ENCODE peak calls at places on chromosomes 12 and 14, in seven cellular contexts. H, G, I, W, O, C and A are unnamed samples.

GRCh38 chr12:14999421-15000047 is 26.7 kb downstream of the PDE6H start:
- DNase-seq in O (no peak), H (peak), C (no peak), G (peak), I (no peak), W (no peak), A (no peak)

GRCh38 chr14:89041245-89041585 is 216.8 kb downstream of the TTC8 start:
- DNase-seq in G (no peak), C (peak), O (no peak), W (no peak), H (no peak), I (no peak), A (peak)

GRCh38 chr14:61561144-61561543 is 134.2 kb upstream of the HIF1A start:
- DNase-seq in C (no peak), H (peak), W (peak), G (peak), I (no peak), O (peak), A (no peak)

GRCh38 chr14:81172881-81173280 is 47.9 kb downstream of the GTF2A1 start:
- DNase-seq in H (peak), C (no peak), W (no peak), O (peak), I (no peak), G (peak), A (no peak)

GRCh38 chr14:72948481-72949138 is 22.3 kb downstream of the DCAF4 start:
- DNase-seq in G (peak), H (peak), W (peak), I (peak), O (peak), C (no peak), A (peak)

GRCh38 chr14:101236496-101237240 is 324.6 kb upstream of the DIO3 start:
- DNase-seq in H (no peak), O (no peak), W (no peak), C (no peak), I (no peak), G (no peak), A (no peak)

GRCh38 chr14:68694516-68695235 is 98.2 kb downstream of the ZFP36L1 start:
- DNase-seq in O (peak), W (no peak), I (no peak), H (peak), C (no peak), G (peak), A (no peak)

GRCh38 chr14:35197015-35197414 is 74.7 kb downstream of the PRORP start:
- DNase-seq in W (peak), C (peak), O (peak), I (no peak), H (peak), G (peak), A (no peak)

GRCh38 chr12:5459051-5459782 is 27.3 kb downstream of the NTF3 start:
- DNase-seq in C (no peak), H (no peak), I (no peak), W (no peak), G (no peak), O (no peak), A (no peak)

GRCh38 chr14:24895243-24895583 is 154.7 kb downstream of the STXBP6 start:
- DNase-seq in G (no peak), W (no peak), I (no peak), C (no peak), O (no peak), H (no peak), A (no peak)

GRCh38 chr12:80943345-80943744 is 5.6 kb upstream of the LIN7A start:
- DNase-seq in C (no peak), G (no peak), W (no peak), I (no peak), H (no peak), O (no peak), A (no peak)

GRCh38 chr12:38895446-38895845 is 9.9 kb downstream of the CPNE8 start:
- DNase-seq in C (no peak), G (no peak), H (no peak), I (no peak), W (no peak), O (no peak), A (no peak)

GRCh38 chr12:88339966-88340365 is 197.9 kb downstream of the TMTC3 start:
- DNase-seq in O (peak), W (no peak), G (peak), C (no peak), I (no peak), H (peak), A (no peak)

GRCh38 chr12:27190761-27191160 is 53.3 kb upstream of the STK38L start:
- DNase-seq in H (peak), I (no peak), G (peak), C (no peak), W (no peak), O (peak), A (no peak)

GRCh38 chr14:99751539-99752485 is 41.4 kb upstream of the EML1 start:
- DNase-seq in W (no peak), C (no peak), G (peak), H (peak), I (no peak), O (peak), A (no peak)

GRCh38 chr14:35400707-35401421 is 3.7 kb downstream of the NFKBIA start:
- DNase-seq in O (no peak), H (peak), G (no peak), W (peak), I (no peak), C (no peak), A (no peak)

GRCh38 chr14:69547701-69548348 is 26.8 kb downstream of the CCDC177 start:
- DNase-seq in C (no peak), W (no peak), G (no peak), H (peak), I (no peak), O (no peak), A (peak)

GRCh38 chr12:19576421-19576925 is 137.2 kb downstream of the AEBP2 start:
- DNase-seq in I (no peak), O (peak), C (no peak), G (no peak), W (no peak), H (no peak), A (peak)

GRCh38 chr12:94621662-94622359 is 28.5 kb downstream of the TMCC3 start:
- DNase-seq in G (peak), W (no peak), O (peak), I (no peak), C (peak), H (peak), A (peak)

GRCh38 chr14:66425402-66425801 is 60.8 kb upstream of the CCDC196 start:
- DNase-seq in W (no peak), G (no peak), C (no peak), I (no peak), H (no peak), O (no peak), A (no peak)

GRCh38 chr12:62466018-62466595 is 519 bp upstream of the MON2 start:
- DNase-seq in O (peak), H (peak), W (no peak), C (no peak), I (no peak), G (peak), A (peak)

GRCh38 chr14:96104469-96105057 is 65.4 kb downstream of the C14orf132 start:
- DNase-seq in H (peak), O (peak), I (no peak), G (peak), W (no peak), C (peak), A (peak)

GRCh38 chr12:49868952-49869815 is 26.3 kb upstream of the BCDIN3D start:
- DNase-seq in O (peak), C (no peak), G (peak), W (no peak), H (peak), I (peak), A (peak)

GRCh38 chr12:73452672-73453469 is 1084.8 kb upstream of the ATXN7L3B start:
- DNase-seq in I (no peak), H (no peak), W (no peak), O (no peak), C (no peak), G (no peak), A (no peak)

GRCh38 chr14:22613736-22614239 is 15.7 kb downstream of the ABHD4 start:
- DNase-seq in I (no peak), H (no peak), C (no peak), O (peak), W (no peak), G (no peak), A (no peak)